ENCODE peak calls at places on chromosomes 6 and 20, in eight cellular contexts. W, S, A, Y, O, U, J and M are unnamed samples.

GRCh38 chr6:35731414-35731735 is 5.5 kb upstream of the ARMC12 start:
- DNase-seq in O (peak), J (no peak), Y (peak), A (peak), W (peak), U (peak), S (no peak), M (peak)

GRCh38 chr20:25294459-25295385 is 46.8 kb downstream of the PYGB start:
- DNase-seq in U (peak), A (peak), O (no peak), J (no peak), Y (peak), W (peak), S (peak), M (no peak)

GRCh38 chr6:3584611-3585010 is 127.8 kb upstream of the SLC22A23 start:
- DNase-seq in W (no peak), O (no peak), A (no peak), U (no peak), S (no peak), Y (no peak), J (no peak), M (no peak)

GRCh38 chr6:89581669-89582068 is 56.9 kb downstream of the LYRM2 start:
- DNase-seq in W (no peak), A (no peak), U (no peak), Y (no peak), O (no peak), J (no peak), S (no peak), M (no peak)

GRCh38 chr6:98054453-98054852 is 771.4 kb upstream of the MMS22L start:
- DNase-seq in U (no peak), O (no peak), S (no peak), W (no peak), J (no peak), Y (no peak), A (peak), M (no peak)

GRCh38 chr6:144394209-144394608 is 109.1 kb downstream of the UTRN start:
- DNase-seq in W (no peak), J (no peak), S (no peak), O (no peak), A (no peak), Y (no peak), U (no peak), M (no peak)

GRCh38 chr6:126803769-126804168 is 314.7 kb upstream of the RSPO3 start:
- DNase-seq in Y (no peak), A (no peak), J (no peak), S (no peak), U (no peak), O (no peak), W (no peak), M (no peak)

GRCh38 chr20:8535403-8536003 is 403.4 kb downstream of the PLCB1 start:
- DNase-seq in J (no peak), S (no peak), Y (no peak), O (no peak), W (peak), A (peak), U (peak), M (no peak)

GRCh38 chr6:125182237-125183018 is 28.9 kb downstream of the TPD52L1 start:
- DNase-seq in U (no peak), A (no peak), W (no peak), S (no peak), J (no peak), Y (no peak), O (no peak), M (no peak)

GRCh38 chr6:105763866-105764265 is 322.3 kb upstream of the PRDM1 start:
- DNase-seq in W (no peak), S (no peak), Y (no peak), A (no peak), J (no peak), O (no peak), U (no peak), M (no peak)

GRCh38 chr6:166782541-166782940 is 155.5 kb upstream of the RPS6KA2 start:
- DNase-seq in O (no peak), A (no peak), J (no peak), W (no peak), U (no peak), Y (no peak), S (no peak), M (no peak)

GRCh38 chr20:3730803-3731370 is 1.6 kb upstream of the HSPA12B start:
- DNase-seq in J (no peak), U (no peak), A (no peak), Y (no peak), W (no peak), O (no peak), S (no peak), M (no peak)

GRCh38 chr20:24622856-24623255 is 153.4 kb downstream of the SYNDIG1 start:
- DNase-seq in A (no peak), W (no peak), O (no peak), U (no peak), Y (no peak), S (no peak), J (no peak), M (no peak)

GRCh38 chr6:11101417-11101816 is 7.8 kb downstream of the SMIM13 start:
- DNase-seq in A (peak), J (no peak), Y (no peak), W (no peak), U (no peak), S (no peak), O (no peak), M (no peak)

DNA sequence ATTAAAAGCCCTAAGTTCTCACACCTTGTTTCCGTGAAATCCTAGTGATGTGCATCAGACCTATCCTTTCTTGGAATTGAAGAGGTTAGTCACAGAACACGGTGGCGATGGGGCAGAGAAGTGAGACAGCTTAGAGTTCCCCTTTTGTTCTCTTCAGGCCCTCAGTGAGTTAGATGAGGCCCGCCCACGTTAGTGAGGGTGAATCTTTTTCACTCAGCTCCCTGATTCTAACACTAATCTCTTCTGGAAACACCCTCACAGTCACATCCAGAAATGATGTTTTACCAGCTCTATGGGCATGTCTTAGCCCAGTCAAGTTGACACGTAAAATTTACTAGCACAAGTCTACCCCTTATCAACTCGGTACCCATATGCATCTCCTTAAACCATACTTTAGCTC is 172.7 kb upstream of the NOX3 start:
- DNase-seq in J (no peak), S (no peak), A (no peak), O (peak), W (no peak), Y (no peak), U (no peak), M (no peak)
- TF ChIP-seq REST in J (no peak), S (no peak), A (no peak), O (no peak), W (no peak), Y (no peak), U (no peak), M (no peak)

GRCh38 chr6:36852481-36853147 is 13.4 kb upstream of the CPNE5 start:
- DNase-seq in J (no peak), S (no peak), O (no peak), Y (no peak), A (no peak), W (peak), U (no peak), M (peak)

GRCh38 chr6:36853325-36853724 is 14.1 kb upstream of the CPNE5 start:
- DNase-seq in U (no peak), Y (no peak), O (no peak), J (no peak), S (no peak), W (no peak), A (no peak), M (peak)

GRCh38 chr6:36850001-36850400 is 10.8 kb upstream of the CPNE5 start:
- DNase-seq in J (no peak), S (no peak), O (no peak), U (no peak), Y (no peak), A (no peak), W (no peak), M (peak)

GRCh38 chr6:36851632-36852031 is 12.4 kb upstream of the CPNE5 start:
- DNase-seq in A (no peak), W (no peak), U (no peak), S (no peak), Y (no peak), J (no peak), O (no peak), M (no peak)

DNA sequence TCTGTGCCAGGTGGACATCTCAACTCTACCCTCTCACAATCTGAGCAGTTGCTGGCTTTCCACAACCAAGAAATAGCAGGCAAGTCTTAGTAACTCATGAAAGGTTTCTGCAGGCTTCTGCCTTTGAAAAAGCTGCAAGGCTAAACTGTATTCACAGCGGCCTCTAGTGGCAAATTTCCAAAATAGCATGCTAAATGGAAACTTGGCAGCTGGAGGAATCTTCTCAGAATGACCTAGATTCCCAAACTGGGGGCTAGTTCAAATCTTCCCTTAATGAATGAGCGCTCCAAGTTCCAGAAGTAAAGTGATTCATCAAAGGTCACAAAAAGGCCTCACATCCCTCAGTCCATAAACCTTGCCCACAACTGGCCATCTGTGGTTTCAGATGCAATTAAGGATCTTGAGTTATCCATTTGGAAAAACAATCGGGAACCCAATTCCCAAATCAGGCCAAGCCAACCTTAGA is 11.9 kb upstream of the CPNE5 start:
- DNase-seq in W (peak), J (no peak), O (no peak), A (peak), S (peak), U (peak), Y (peak), M (no peak)
- TF ChIP-seq POLR2AphosphoS5 in W (no peak), J (no peak), O (no peak), A (no peak), S (no peak), U (no peak), Y (no peak), M (peak)

DNA sequence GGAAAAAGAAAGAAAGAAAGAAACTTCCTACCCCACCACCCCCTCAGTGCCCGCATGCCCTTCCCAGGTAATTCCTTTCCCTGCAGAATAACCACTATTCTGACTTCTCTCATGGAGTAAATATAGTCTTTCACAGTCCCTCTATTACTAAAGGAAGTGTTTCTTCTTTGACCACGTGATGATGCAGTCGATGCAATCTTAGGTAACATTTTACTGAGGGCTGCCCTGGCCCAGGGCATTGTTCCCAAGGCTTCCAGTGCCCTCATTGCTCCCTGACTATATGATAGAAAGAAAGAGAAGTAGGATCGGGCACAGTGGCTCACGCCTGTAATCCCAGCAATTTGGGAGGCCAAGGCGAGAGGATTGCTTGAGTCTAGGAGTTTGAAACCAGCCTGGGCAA is 29.1 kb downstream of the ARHGAP40 start:
- DNase-seq in U (no peak), A (no peak), O (no peak), Y (no peak), W (no peak), J (no peak), S (peak), M (no peak)
- TF ChIP-seq REST in U (no peak), A (no peak), O (no peak), Y (no peak), W (no peak), J (no peak), S (no peak), M (no peak)

GRCh38 chr6:32583527-32583898 is 6.1 kb downstream of the HLA-DRB1 start:
- DNase-seq in O (no peak), Y (no peak), J (no peak), W (no peak), U (no peak), S (no peak), A (no peak), M (no peak)

GRCh38 chr6:32588156-32588555 is 1.5 kb downstream of the HLA-DRB1 start:
- DNase-seq in Y (no peak), W (no peak), U (no peak), O (no peak), A (no peak), S (no peak), J (no peak), M (no peak)
- TF ChIP-seq POLR2AphosphoS5 in Y (no peak), W (no peak), U (no peak), O (no peak), A (no peak), S (no peak), J (no peak), M (no peak)

DNA sequence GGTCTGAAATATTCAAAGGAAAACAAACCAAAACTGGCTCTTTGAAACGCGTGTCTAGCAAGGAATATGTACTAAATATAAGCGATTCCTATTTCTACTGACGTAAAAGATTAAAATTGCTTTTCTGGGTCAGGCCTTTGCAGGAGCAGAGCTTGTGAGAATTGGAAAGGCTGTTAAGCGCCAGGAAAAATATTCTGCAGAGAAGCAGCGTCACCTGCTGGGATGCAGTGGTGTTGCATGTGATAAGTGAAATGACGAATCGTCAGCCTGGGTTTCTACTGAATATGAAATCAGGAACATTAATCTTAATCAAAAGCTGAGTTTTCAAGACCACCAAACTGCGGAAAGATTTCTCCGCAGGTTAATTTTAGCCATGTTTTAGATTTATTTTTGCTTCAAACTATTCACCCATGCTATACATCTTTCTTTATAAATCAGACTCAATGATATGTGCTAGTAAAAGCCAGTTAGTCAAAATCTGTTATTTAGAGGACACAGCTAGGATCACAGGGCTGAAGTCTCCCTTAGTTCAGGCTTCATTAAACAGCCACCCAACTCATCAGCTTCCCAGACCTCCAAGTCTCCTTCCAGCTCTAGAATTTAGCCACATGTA is 67.4 kb downstream of the ALDH8A1 start:
- DNase-seq in W (peak), A (peak), U (peak), O (no peak), S (peak), J (peak), Y (peak), M (peak)
- TF ChIP-seq REST in W (no peak), A (no peak), U (no peak), O (no peak), S (no peak), J (no peak), Y (no peak), M (no peak)

GRCh38 chr6:36917541-36918193 is 31.9 kb downstream of the C6orf89 start:
- DNase-seq in Y (no peak), O (no peak), A (no peak), W (no peak), U (no peak), S (no peak), J (no peak), M (no peak)
- TF ChIP-seq POLR2AphosphoS5 in Y (no peak), O (no peak), A (no peak), W (no peak), U (no peak), S (no peak), J (no peak), M (no peak)

GRCh38 chr6:1127129-1127528 is 184.8 kb upstream of the FOXQ1 start:
- DNase-seq in U (no peak), Y (no peak), W (no peak), S (no peak), J (no peak), A (no peak), O (no peak), M (no peak)

GRCh38 chr6:1127597-1128288 is 184.2 kb upstream of the FOXQ1 start:
- DNase-seq in A (no peak), Y (no peak), W (no peak), J (no peak), U (no peak), O (no peak), S (no peak), M (no peak)

GRCh38 chr6:1129141-1129540 is 182.8 kb upstream of the FOXQ1 start:
- DNase-seq in A (no peak), O (no peak), W (no peak), Y (no peak), U (no peak), J (no peak), S (no peak), M (no peak)

GRCh38 chr6:1130692-1131091 is 181.2 kb upstream of the FOXQ1 start:
- DNase-seq in J (no peak), W (no peak), A (no peak), O (no peak), S (no peak), U (no peak), Y (no peak), M (no peak)

GRCh38 chr6:1131285-1132079 is 180.4 kb upstream of the FOXQ1 start:
- DNase-seq in A (no peak), J (no peak), S (no peak), O (no peak), Y (no peak), U (no peak), W (peak), M (no peak)
- TF ChIP-seq REST in A (no peak), J (no peak), S (no peak), O (no peak), Y (no peak), U (no peak), W (no peak), M (no peak)